ENCODE peak calls at places on chromosomes 2 and 18, in five cellular contexts. F, D, V, M and N are unnamed samples.

GRCh38 chr2:230828272-230828961 is 36.3 kb upstream of the ITM2C start:
- DNase-seq in V (no peak), D (no peak), F (no peak), M (peak), N (no peak)

GRCh38 chr2:224127871-224128501 is 88.9 kb upstream of the SERPINE2 start:
- DNase-seq in M (no peak), D (no peak), V (no peak), F (peak), N (no peak)

GRCh38 chr2:20583425-20583881 is 67.4 kb downstream of the HS1BP3 start:
- DNase-seq in D (no peak), M (no peak), F (no peak), V (no peak), N (no peak)

GRCh38 chr2:175734679-175735078 is 267.4 kb downstream of the LNPK start:
- DNase-seq in F (no peak), M (no peak), V (no peak), D (no peak), N (no peak)

GRCh38 chr2:20182241-20182931 is 42.5 kb downstream of the SDC1 start:
- DNase-seq in D (no peak), V (no peak), F (peak), M (no peak), N (no peak)

GRCh38 chr2:233803292-233803911 is 25.3 kb downstream of the MROH2A start:
- DNase-seq in M (no peak), V (no peak), F (no peak), D (no peak), N (no peak)

GRCh38 chr2:56185101-56185581 is 1.4 kb downstream of the CCDC85A start:
- DNase-seq in D (no peak), F (peak), M (no peak), V (no peak), N (no peak)

GRCh38 chr18:42025974-42026625 is 71.1 kb downstream of the PIK3C3 start:
- DNase-seq in V (no peak), F (no peak), D (no peak), M (peak), N (no peak)

GRCh38 chr2:13652531-13653313 is 936.0 kb downstream of the TRIB2 start:
- DNase-seq in D (no peak), V (no peak), F (peak), M (no peak), N (peak)

GRCh38 chr2:11802782-11803191 is 56.4 kb downstream of the LPIN1 start:
- DNase-seq in M (no peak), V (no peak), F (no peak), D (no peak), N (no peak)

GRCh38 chr2:241893265-241893664 is 23.7 kb downstream of the RTP5 start:
- DNase-seq in F (no peak), V (no peak), M (no peak), D (no peak), N (no peak)

GRCh38 chr2:35365859-35366258 is 989.7 kb upstream of the CRIM1 start:
- DNase-seq in M (no peak), F (peak), V (no peak), D (no peak), N (peak)

GRCh38 chr2:236353594-236353942 is 89.4 kb upstream of the ASB18 start:
- DNase-seq in F (no peak), D (no peak), V (no peak), M (no peak), N (no peak)

GRCh38 chr2:63661076-63661475 is 72.3 kb downstream of the MDH1 start:
- DNase-seq in V (no peak), D (no peak), M (no peak), F (peak), N (no peak)

GRCh38 chr18:31549416-31549815 is 42.3 kb upstream of the TTR start:
- DNase-seq in F (no peak), D (no peak), M (no peak), V (no peak), N (no peak)

GRCh38 chr2:47014564-47015051 is 99.0 kb upstream of the MCFD2 start:
- DNase-seq in V (no peak), M (no peak), D (no peak), F (no peak), N (no peak)